ENCODE peak calls at places on chromosomes 6 and 20, in four cellular contexts. One of them, this sample, is unnamed.

GRCh38 chr6:37106982-37107453 is 62.9 kb upstream of the PIM1 start:
- DNase-seq in fibroblast of the conjunctiva: no peak
- DNase-seq in Panc1: no peak
- DNase-seq in GM03348: no peak
- DNase-seq in this sample: no peak

GRCh38 chr6:6386010-6386409 is 65.5 kb upstream of the F13A1 start:
- DNase-seq in fibroblast of the conjunctiva: no peak
- DNase-seq in Panc1: no peak
- DNase-seq in GM03348: no peak
- DNase-seq in this sample: no peak

GRCh38 chr20:2470051-2470431 is 548 bp downstream of the SNRPB start:
- DNase-seq in fibroblast of the conjunctiva: no peak
- DNase-seq in Panc1: no peak
- DNase-seq in GM03348: peak
- DNase-seq in this sample: peak

GRCh38 chr6:193773-194310 is 98.4 kb upstream of the DUSP22 start:
- DNase-seq in fibroblast of the conjunctiva: no peak
- DNase-seq in Panc1: no peak
- DNase-seq in GM03348: no peak
- DNase-seq in this sample: no peak

GRCh38 chr20:58649288-58650180 is 1.5 kb upstream of the STX16 start:
- DNase-seq in fibroblast of the conjunctiva: no peak
- DNase-seq in Panc1: no peak
- DNase-seq in GM03348: peak
- DNase-seq in this sample: peak

GRCh38 chr20:60410865-60411264 is 452.6 kb downstream of the CDH26 start:
- DNase-seq in fibroblast of the conjunctiva: no peak
- DNase-seq in Panc1: no peak
- DNase-seq in GM03348: no peak
- DNase-seq in this sample: no peak

GRCh38 chr6:41546866-41547798 is 951 bp downstream of the FOXP4 start:
- DNase-seq in fibroblast of the conjunctiva: no peak
- DNase-seq in Panc1: no peak
- DNase-seq in GM03348: peak
- DNase-seq in this sample: peak

GRCh38 chr6:10801224-10801848 is 37.0 kb downstream of the MAK start:
- DNase-seq in fibroblast of the conjunctiva: peak
- DNase-seq in Panc1: peak
- DNase-seq in GM03348: peak
- DNase-seq in this sample: peak